ENCODE peak calls at places on chromosomes 4 and X, in seven cellular contexts. W, J, R, I, G, A and X are unnamed samples.
A peak's percentile ranks its signal among the peaks of the same experiment; 100 is the strongest.

GRCh38 chrX:81316163-81316562 is 114.3 kb downstream of the SH3BGRL start:
- DNase-seq in W (no peak), J (no peak), R (no peak), I (no peak), G (no peak), A (no peak), X (peak; percentile 52)

GRCh38 chrX:95728446-95728845 is 956.2 kb upstream of the DIAPH2 start:
- DNase-seq in W (no peak), J (no peak), R (no peak), I (no peak), G (no peak), A (no peak), X (no peak)

GRCh38 chr4:82643994-82644730 is 82.4 kb upstream of the TMEM150C start:
- DNase-seq in W (no peak), J (no peak), R (no peak), I (no peak), G (no peak), A (no peak), X (no peak)

GRCh38 chr4:111689214-111689613 is 456.0 kb upstream of the FAM241A start:
- DNase-seq in W (no peak), J (no peak), R (no peak), I (no peak), G (no peak), A (no peak), X (no peak)

GRCh38 chr4:77538574-77539157 is 67.0 kb upstream of the CXCL13 start:
- DNase-seq in W (no peak), J (peak; percentile 86), R (no peak), I (peak; percentile 5), G (no peak), A (no peak), X (no peak)

GRCh38 chr4:54066718-54067129 is 2.3 kb upstream of the CHIC2 start:
- DNase-seq in W (no peak), J (peak; percentile 29), R (no peak), I (peak; percentile 82), G (no peak), A (no peak), X (no peak)

GRCh38 chrX:1673337-1673736 is 58.5 kb downstream of the ASMT start:
- DNase-seq in W (no peak), J (no peak), R (no peak), I (peak; percentile 30), G (no peak), A (peak; percentile 55), X (no peak)

GRCh38 chr4:19164334-19164733 is 1087.4 kb upstream of the SLIT2 start:
- DNase-seq in W (no peak), J (no peak), R (no peak), I (no peak), G (no peak), A (no peak), X (no peak)

GRCh38 chrX:43661521-43662240 is 5.6 kb downstream of the MAOA start:
- DNase-seq in W (no peak), J (no peak), R (no peak), I (no peak), G (no peak), A (no peak), X (no peak)

GRCh38 chrX:154046262-154046771 is 26.6 kb upstream of the IRAK1 start:
- DNase-seq in W (no peak), J (no peak), R (peak; percentile 31), I (peak; percentile 93), G (no peak), A (no peak), X (no peak)

GRCh38 chrX:36650622-36651021 is 357.5 kb upstream of the FAM47C start:
- DNase-seq in W (no peak), J (no peak), R (no peak), I (no peak), G (no peak), A (no peak), X (no peak)

GRCh38 chr4:74612837-74613236 is 167.9 kb downstream of the AREG start:
- DNase-seq in W (no peak), J (no peak), R (no peak), I (no peak), G (no peak), A (no peak), X (no peak)

GRCh38 chrX:38304010-38304409 is 23.3 kb downstream of the RPGR start:
- DNase-seq in W (no peak), J (no peak), R (no peak), I (peak; percentile 60), G (no peak), A (no peak), X (no peak)

GRCh38 chr4:148126825-148127224 is 315.4 kb downstream of the NR3C2 start:
- DNase-seq in W (no peak), J (no peak), R (no peak), I (no peak), G (no peak), A (no peak), X (no peak)

GRCh38 chrX:105117621-105118020 is 102.9 kb downstream of the TEX13A start:
- DNase-seq in W (no peak), J (no peak), R (no peak), I (no peak), G (no peak), A (no peak), X (no peak)

GRCh38 chr4:149145803-149146202 is 669.8 kb downstream of the IQCM start:
- DNase-seq in W (no peak), J (no peak), R (no peak), I (no peak), G (no peak), A (no peak), X (no peak)

GRCh38 chr4:20901851-20902250 is 201.6 kb downstream of the PACRGL start:
- DNase-seq in W (no peak), J (no peak), R (no peak), I (no peak), G (no peak), A (no peak), X (no peak)

GRCh38 chr4:72513227-72513626 is 55.8 kb downstream of the ADAMTS3 start:
- DNase-seq in W (no peak), J (no peak), R (no peak), I (no peak), G (no peak), A (no peak), X (no peak)

GRCh38 chr4:121069419-121069818 is 2.9 kb downstream of the NDNF start:
- DNase-seq in W (no peak), J (no peak), R (no peak), I (no peak), G (no peak), A (no peak), X (no peak)
- H3K27ac ChIP-seq in W (peak overlapping the region; percentile 81), J (no peak overlapping the region), R (no peak overlapping the region), I (no peak overlapping the region), G (peak overlapping the region; percentile 74), A (no peak overlapping the region), X (no peak overlapping the region)

GRCh38 chrX:130840345-130840744 is 62.7 kb downstream of the ENOX2 start:
- DNase-seq in W (no peak), J (no peak), R (no peak), I (no peak), G (no peak), A (no peak), X (no peak)

GRCh38 chrX:130831347-130831722 is 71.7 kb downstream of the ENOX2 start:
- DNase-seq in W (no peak), J (no peak), R (no peak), I (no peak), G (no peak), A (no peak), X (no peak)

GRCh38 chrX:130834149-130834548 is 68.9 kb downstream of the ENOX2 start:
- DNase-seq in W (no peak), J (no peak), R (no peak), I (peak; percentile 1), G (no peak), A (peak; percentile 29), X (no peak)

GRCh38 chrX:130834830-130835229 is 68.2 kb downstream of the ENOX2 start:
- DNase-seq in W (no peak), J (no peak), R (no peak), I (no peak), G (no peak), A (no peak), X (no peak)

GRCh38 chrX:130836447-130836846 is 66.6 kb downstream of the ENOX2 start:
- DNase-seq in W (no peak), J (no peak), R (no peak), I (no peak), G (no peak), A (no peak), X (no peak)
- H3K4me1 ChIP-seq in W (no peaks in the 10 kb centered on the region), J (no peaks in the 10 kb centered on the region), R (no peaks in the 10 kb centered on the region), I (peaks cover 4% of the 10 kb centered on the region), G (no peaks in the 10 kb centered on the region), A (no peaks in the 10 kb centered on the region), X (peaks cover 2% of the 10 kb centered on the region)

GRCh38 chr4:17029432-17029831 is 131.0 kb upstream of the LDB2 start:
- DNase-seq in W (no peak), J (no peak), R (no peak), I (no peak), G (no peak), A (no peak), X (no peak)
- H3K27ac ChIP-seq in W (no peak overlapping the region), J (no peak overlapping the region), R (no peak overlapping the region), I (no peak overlapping the region), G (no peak overlapping the region), A (no peak overlapping the region), X (no peak overlapping the region)

GRCh38 chrX:66674506-66674905 is 35.6 kb upstream of the EDA2R start:
- DNase-seq in W (no peak), J (no peak), R (no peak), I (no peak), G (no peak), A (no peak), X (no peak)
- H3K4me1 ChIP-seq in W (no peaks in the 10 kb centered on the region), J (no peaks in the 10 kb centered on the region), R (no peaks in the 10 kb centered on the region), I (no peaks in the 10 kb centered on the region), G (no peaks in the 10 kb centered on the region), A (no peaks in the 10 kb centered on the region), X (no peaks in the 10 kb centered on the region)

DNA sequence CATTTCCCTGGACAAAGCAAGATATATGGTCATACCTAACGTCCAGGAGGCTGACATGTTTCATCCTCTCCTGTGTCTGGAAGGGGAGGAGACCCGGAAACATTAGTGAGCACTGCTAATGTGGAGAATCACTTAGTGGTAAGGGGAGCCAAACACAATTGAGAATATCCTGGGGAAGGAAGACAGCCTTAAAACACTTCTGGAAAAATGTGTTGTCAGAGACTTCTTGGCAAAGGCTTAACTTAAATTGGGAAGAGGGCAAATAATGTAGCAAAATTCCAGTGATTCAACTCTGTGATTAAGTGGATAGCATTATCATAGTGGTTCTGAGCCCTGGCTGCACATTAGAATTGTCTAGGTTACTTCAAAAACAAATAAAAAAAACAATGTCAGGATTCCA is 39.5 kb downstream of the SPARCL1 start:
- DNase-seq in W (no peak), J (no peak), R (no peak), I (peak; percentile 63), G (no peak), A (no peak), X (no peak)
- H3K27ac ChIP-seq in W (peak overlapping the region; percentile 31), J (no peak overlapping the region), R (peak overlapping the region; percentile 71), I (no peak overlapping the region), G (peak overlapping the region; percentile 56), A (no peak overlapping the region), X (no peak overlapping the region)

GRCh38 chr4:169103966-169104412 is 93.9 kb upstream of the CBR4 start:
- DNase-seq in W (no peak), J (no peak), R (no peak), I (no peak), G (no peak), A (peak; percentile 77), X (no peak)
- H3K4me1 ChIP-seq in W (peaks cover 15% of the 10 kb centered on the region), J (peaks cover 18% of the 10 kb centered on the region), R (no peaks in the 10 kb centered on the region), I (peaks cover 22% of the 10 kb centered on the region), G (no peaks in the 10 kb centered on the region), A (peaks cover 3% of the 10 kb centered on the region), X (peaks cover 3% of the 10 kb centered on the region)